ENCODE peak calls at places on chromosomes 13 and 19, in five cellular contexts. D is heart left ventricle, M is stomach, R is endothelial cell, Y is natural killer cell. I is an unnamed sample.

GRCh38 chr13:112842931-112843391 is 126.1 kb upstream of the MCF2L start:
- DNase-seq in D (no peak), M (no peak), R (no peak), Y (no peak), I (no peak)

GRCh38 chr19:18815673-18816072 is 16.1 kb upstream of the UPF1 start:
- DNase-seq in D (no peak), M (no peak), R (no peak), Y (no peak), I (no peak)

GRCh38 chr13:77838271-77838670 is 80.4 kb downstream of the EDNRB start:
- DNase-seq in D (no peak), M (no peak), R (no peak), Y (no peak), I (no peak)

GRCh38 chr19:1245884-1246816 is 2.2 kb upstream of the MIDN start:
- DNase-seq in D (peak; percentile 94), M (peak; percentile 69), R (no peak), Y (no peak), I (no peak)

GRCh38 chr13:91270031-91270430 is 77.5 kb upstream of the MIR17HG start:
- DNase-seq in D (no peak), M (no peak), R (no peak), Y (no peak), I (no peak)

GRCh38 chr13:75308222-75308621 is 173.7 kb downstream of the TBC1D4 start:
- DNase-seq in D (no peak), M (no peak), R (no peak), Y (no peak), I (no peak)

GRCh38 chr13:46908511-46908910 is 11.7 kb upstream of the HTR2A start:
- DNase-seq in D (no peak), M (no peak), R (no peak), Y (no peak), I (no peak)

GRCh38 chr19:27652281-27652680 is 1560.7 kb downstream of the UQCRFS1 start:
- DNase-seq in D (no peak), M (peak; percentile 14), R (no peak), Y (no peak), I (no peak)

GRCh38 chr13:81888855-81889254 is 1547.9 kb upstream of the SPRY2 start:
- DNase-seq in D (no peak), M (no peak), R (no peak), Y (no peak), I (no peak)

GRCh38 chr13:109211616-109212015 is 574.8 kb downstream of the IRS2 start:
- DNase-seq in D (no peak), M (no peak), R (no peak), Y (no peak), I (no peak)

GRCh38 chr13:97205971-97206370 is 16.2 kb upstream of the MBNL2 start:
- DNase-seq in D (no peak), M (no peak), R (no peak), Y (no peak), I (no peak)

GRCh38 chr19:13557756-13558398 is 51.6 kb upstream of the CACNA1A start:
- DNase-seq in D (no peak), M (no peak), R (peak; percentile 18), Y (no peak), I (no peak)

GRCh38 chr19:422213-422916 is 13.4 kb upstream of the C2CD4C start:
- DNase-seq in D (no peak), M (no peak), R (no peak), Y (no peak), I (no peak)

GRCh38 chr19:3370728-3371591 is 4.6 kb downstream of the NFIC start:
- DNase-seq in D (no peak), M (no peak), R (no peak), Y (no peak), I (no peak)

GRCh38 chr19:41352609-41353465 is 885 bp downstream of the TGFB1 start:
- DNase-seq in D (peak; percentile 75), M (peak; percentile 66), R (peak; percentile 75), Y (peak; percentile 81), I (peak; percentile 82)

GRCh38 chr19:13091400-13092161 is 11.1 kb downstream of the LYL1 start:
- DNase-seq in D (peak; percentile 73), M (no peak), R (no peak), Y (no peak), I (no peak)

DNA sequence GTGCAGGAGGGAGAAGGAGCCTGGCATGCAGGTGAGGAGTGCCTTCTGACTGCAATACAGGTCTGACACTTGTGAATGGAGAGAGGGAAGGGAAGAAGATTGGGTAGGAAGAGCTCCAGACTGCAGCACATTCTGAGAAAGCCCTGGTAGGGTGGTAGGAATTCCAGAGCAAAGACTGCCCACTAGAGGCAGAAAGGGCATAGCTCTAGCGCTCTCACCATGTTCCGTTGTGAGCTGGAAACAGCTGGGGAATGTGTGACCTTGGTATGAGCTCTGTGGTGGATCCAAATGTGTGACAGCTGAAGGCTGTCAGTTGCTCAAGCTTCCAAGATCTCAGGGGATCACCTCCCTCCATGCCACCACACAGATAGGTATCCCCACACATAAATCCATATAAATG is 2.9 kb upstream of the MTUS2 start:
- DNase-seq in D (no peak), M (no peak), R (peak; percentile 12), Y (no peak), I (no peak)
- TF ChIP-seq CTCF in D (no peak), M (no peak), R (no peak), Y (no peak), I (no peak)

DNA sequence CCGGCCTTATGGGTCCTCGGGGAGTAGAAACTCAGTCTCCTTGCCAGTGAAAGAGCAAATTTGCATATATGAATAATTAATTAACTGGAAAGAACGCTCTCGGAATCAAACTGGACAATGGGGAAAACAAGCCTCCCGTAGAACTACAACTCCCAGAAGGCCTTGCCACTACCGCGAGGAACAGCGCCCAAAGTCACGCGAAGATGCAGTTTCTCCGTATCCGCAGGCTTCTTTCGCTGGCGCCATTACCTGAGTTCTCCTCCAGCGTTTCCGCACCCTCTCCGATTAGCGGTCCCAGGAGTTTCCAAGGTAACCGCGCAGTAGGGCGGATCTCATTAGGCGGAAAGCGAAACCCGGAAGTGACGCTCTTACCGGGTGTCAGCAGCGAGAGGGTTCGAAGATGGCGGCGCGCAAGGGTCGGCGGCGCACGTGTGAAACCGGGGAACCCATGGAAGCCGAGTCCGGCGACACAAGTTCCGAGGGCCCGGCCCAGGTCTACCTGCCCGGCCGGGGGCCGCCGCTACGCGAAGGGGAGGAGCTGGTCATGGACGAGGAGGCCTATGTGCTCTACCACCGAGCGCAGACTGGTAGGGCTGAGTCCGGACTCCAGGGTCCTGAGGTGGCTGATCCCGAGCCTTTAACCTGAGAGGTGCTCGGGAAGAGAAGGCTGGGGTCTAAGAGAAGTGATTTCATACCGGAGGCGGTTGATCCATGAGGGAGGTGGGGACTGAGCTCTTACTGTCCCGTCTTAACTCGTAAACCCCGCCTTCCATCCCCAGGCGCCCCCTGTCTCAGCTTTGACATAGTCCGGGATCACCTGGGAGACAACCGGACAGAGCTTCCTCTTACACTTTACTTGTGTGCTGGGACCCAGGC is at the start of gene GRWD1:
- DNase-seq in D (peak; percentile 93), M (peak; percentile 91), R (peak; percentile 83), Y (peak; percentile 76), I (peak; percentile 91)
- TF ChIP-seq CTCF in D (no peak), M (no peak), R (no peak), Y (no peak), I (peak; percentile 12)

DNA sequence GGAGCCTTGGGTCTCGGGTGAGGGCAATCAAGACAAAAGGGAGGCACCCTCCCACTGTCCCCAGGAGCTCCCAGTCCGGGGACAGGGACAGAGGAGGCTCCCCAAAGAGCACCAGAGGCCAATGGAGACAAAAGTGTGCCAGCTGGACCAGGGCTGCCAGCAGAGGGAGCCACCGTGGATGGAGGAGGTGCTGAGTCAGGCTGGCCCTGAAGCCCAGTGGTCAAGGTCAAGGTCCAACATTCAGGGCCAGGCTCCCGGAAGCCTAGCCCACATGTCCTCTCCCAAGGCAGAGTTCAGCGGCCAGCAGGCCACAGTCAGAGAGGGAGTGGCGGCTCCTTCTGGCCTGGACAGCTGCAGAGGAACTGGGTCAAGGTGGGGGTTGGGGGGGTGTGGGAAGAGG is 8.4 kb downstream of the COL5A3 start:
- DNase-seq in D (peak; percentile 66), M (peak; percentile 67), R (peak; percentile 23), Y (no peak), I (no peak)
- TF ChIP-seq CTCF in D (peak; percentile 20), M (no peak), R (peak; percentile 11), Y (no peak), I (no peak)

DNA sequence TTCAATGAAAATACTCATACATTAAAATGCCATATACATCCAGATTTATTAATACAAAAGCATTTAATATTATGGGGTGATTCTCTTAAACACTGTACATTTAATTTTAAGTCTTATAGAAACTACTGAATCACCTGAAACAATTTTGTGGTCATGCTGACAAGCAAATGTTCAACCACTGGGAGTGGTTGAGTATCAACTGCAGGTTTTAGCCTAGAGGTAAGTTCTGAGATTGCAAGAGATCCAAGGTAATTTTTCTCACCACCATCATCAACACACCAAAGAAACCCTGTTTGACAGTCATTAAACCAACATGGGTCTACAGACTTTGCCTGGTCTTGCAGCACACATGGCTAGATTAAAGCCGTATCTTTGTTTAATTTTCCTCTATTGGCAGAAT is 196.3 kb downstream of the LHFPL6 start:
- DNase-seq in D (no peak), M (no peak), R (no peak), Y (no peak), I (no peak)
- TF ChIP-seq CTCF in D (no peak), M (no peak), R (no peak), Y (no peak), I (no peak)